ENCODE peak calls at places on chromosomes 1 and 21, in four cellular contexts. Z is HS-5; R is activated gamma-delta T cell treated with anti-CD3 and anti-CD28 coated beads, Interleukin-2, amount 50 U/mL, for 16 hours; A is NCI-H2081. T is an unnamed sample.

GRCh38 chr1:208731976-208732821 is 488.0 kb upstream of the PLXNA2 start:
- DNase-seq in Z (no peak), R (no peak), A (peak), T (no peak)

GRCh38 chr1:121519042-121519755 is 334.4 kb downstream of the SRGAP2C start:
- DNase-seq in Z (peak), R (peak), A (peak), T (no peak)

GRCh38 chr1:62652387-62652786 is 35.8 kb downstream of the DOCK7 start:
- DNase-seq in Z (no peak), R (no peak), A (no peak), T (no peak)

GRCh38 chr1:203607169-203607873 is 19.3 kb upstream of the ATP2B4 start:
- DNase-seq in Z (peak), R (peak), A (no peak), T (peak)

GRCh38 chr1:67834246-67834877 is 1.1 kb upstream of the GNG12 start:
- DNase-seq in Z (no peak), R (no peak), A (no peak), T (no peak)

GRCh38 chr1:8424539-8425116 is 106.7 kb downstream of the SLC45A1 start:
- DNase-seq in Z (no peak), R (no peak), A (no peak), T (peak)

GRCh38 chr1:46675549-46676314 is 4.1 kb downstream of the TEX38 start:
- DNase-seq in Z (no peak), R (no peak), A (no peak), T (no peak)

GRCh38 chr1:111364690-111365089 is 62.8 kb downstream of the OVGP1 start:
- DNase-seq in Z (no peak), R (no peak), A (no peak), T (no peak)

GRCh38 chr1:83889707-83890106 is 109.2 kb downstream of the TTLL7 start:
- DNase-seq in Z (no peak), R (no peak), A (no peak), T (no peak)

GRCh38 chr1:45346473-45346872 is 6.2 kb upstream of the MUTYH start:
- DNase-seq in Z (no peak), R (no peak), A (no peak), T (no peak)

GRCh38 chr1:203791498-203791897 is 3.9 kb upstream of the ZBED6 start:
- DNase-seq in Z (no peak), R (no peak), A (no peak), T (no peak)

GRCh38 chr1:212062832-212063438 is 27.4 kb downstream of the DTL start:
- DNase-seq in Z (peak), R (no peak), A (peak), T (no peak)

GRCh38 chr1:119713538-119714456 is 2.1 kb downstream of the PHGDH start:
- DNase-seq in Z (no peak), R (no peak), A (peak), T (no peak)

GRCh38 chr1:212228591-212229119 is 56.6 kb upstream of the PPP2R5A start:
- DNase-seq in Z (no peak), R (no peak), A (no peak), T (no peak)

GRCh38 chr1:111833334-111833733 is 77.6 kb downstream of the DDX20 start:
- DNase-seq in Z (no peak), R (no peak), A (no peak), T (no peak)

GRCh38 chr1:225668222-225668621 is 15.3 kb upstream of the ENAH start:
- DNase-seq in Z (no peak), R (no peak), A (no peak), T (no peak)

GRCh38 chr1:198726455-198726854 is 87.6 kb downstream of the PTPRC start:
- DNase-seq in Z (peak), R (no peak), A (no peak), T (no peak)

GRCh38 chr1:53661496-53661895 is 77.5 kb downstream of the GLIS1 start:
- DNase-seq in Z (no peak), R (no peak), A (no peak), T (no peak)

GRCh38 chr1:42003433-42003832 is 84.7 kb upstream of the HIVEP3 start:
- DNase-seq in Z (no peak), R (no peak), A (no peak), T (no peak)

GRCh38 chr1:152768847-152769533 is 6.0 kb upstream of the LCE1F start:
- DNase-seq in Z (peak), R (no peak), A (no peak), T (no peak)

GRCh38 chr1:236092899-236093298 is 28.0 kb upstream of the NID1 start:
- DNase-seq in Z (no peak), R (no peak), A (no peak), T (no peak)

GRCh38 chr1:201551877-201552731 is 13.2 kb downstream of the NAV1 start:
- DNase-seq in Z (no peak), R (no peak), A (no peak), T (no peak)

GRCh38 chr1:65769621-65770020 is 23.1 kb upstream of the PDE4B start:
- DNase-seq in Z (peak), R (no peak), A (no peak), T (no peak)

GRCh38 chr1:88509369-88509768 is 174.7 kb upstream of the PKN2 start:
- DNase-seq in Z (peak), R (no peak), A (no peak), T (no peak)

GRCh38 chr1:199970125-199970524 is 57.4 kb upstream of the NR5A2 start:
- DNase-seq in Z (no peak), R (no peak), A (no peak), T (no peak)

GRCh38 chr21:38683222-38683621 is 122.5 kb upstream of the ETS2 start:
- DNase-seq in Z (no peak), R (no peak), A (no peak), T (no peak)

GRCh38 chr1:230284891-230285290 is 141.2 kb downstream of the PGBD5 start:
- DNase-seq in Z (no peak), R (no peak), A (no peak), T (no peak)

GRCh38 chr1:14366361-14367018 is 232.0 kb upstream of the KAZN start:
- DNase-seq in Z (no peak), R (no peak), A (no peak), T (peak)

GRCh38 chr1:236457775-236458174 is 63.7 kb downstream of the EDARADD start:
- DNase-seq in Z (no peak), R (no peak), A (no peak), T (no peak)

GRCh38 chr1:222829868-222830267 is 15.0 kb downstream of the DISP1 start:
- DNase-seq in Z (no peak), R (no peak), A (no peak), T (no peak)

GRCh38 chr1:63289135-63289534 is 33.2 kb upstream of the FOXD3 start:
- DNase-seq in Z (no peak), R (no peak), A (no peak), T (no peak)

GRCh38 chr1:235950318-235950717 is 83.6 kb upstream of the LYST start:
- DNase-seq in Z (no peak), R (no peak), A (no peak), T (no peak)

GRCh38 chr1:201280884-201281283 is 2.4 kb upstream of the PKP1 start:
- DNase-seq in Z (no peak), R (no peak), A (no peak), T (no peak)

GRCh38 chr21:34603710-34604057 is 11.2 kb downstream of the RCAN1 start:
- DNase-seq in Z (no peak), R (no peak), A (peak), T (no peak)

GRCh38 chr1:222817529-222817928 is 2.7 kb downstream of the DISP1 start:
- DNase-seq in Z (peak), R (no peak), A (peak), T (no peak)

GRCh38 chr1:31324093-31324492 is 27.3 kb downstream of the ZCCHC17 start:
- DNase-seq in Z (no peak), R (no peak), A (no peak), T (no peak)

GRCh38 chr1:13794231-13795187 is 94.5 kb downstream of the PRDM2 start:
- DNase-seq in Z (no peak), R (no peak), A (no peak), T (no peak)

GRCh38 chr1:202860744-202861419 is 28.1 kb downstream of the RABIF start:
- DNase-seq in Z (no peak), R (peak), A (peak), T (peak)

GRCh38 chr1:221583481-221583880 is 158.4 kb downstream of the DUSP10 start:
- DNase-seq in Z (no peak), R (no peak), A (no peak), T (no peak)

GRCh38 chr1:27668808-27669723 is 2.9 kb downstream of the IFI6 start:
- DNase-seq in Z (no peak), R (peak), A (peak), T (peak)